ENCODE peak calls at places on chromosomes 12 and 14, in six cellular contexts. Z is tibial artery, D is PC-9, G is sigmoid colon, M is WERI-Rb-1, W is foreskin fibroblast. C is an unnamed sample.

GRCh38 chr14:94964181-94964580 is 193.1 kb downstream of the DICER1 start:
- DNase-seq in Z (no peak), D (no peak), G (no peak), M (no peak), W (no peak), C (no peak)

GRCh38 chr14:55845963-55846851 is 266.2 kb downstream of the KTN1 start:
- DNase-seq in Z (no peak), D (no peak), G (no peak), M (no peak), W (no peak), C (no peak)

GRCh38 chr14:61498811-61499210 is 177.4 kb downstream of the PRKCH start:
- DNase-seq in Z (no peak), D (no peak), G (no peak), M (peak), W (peak), C (no peak)

GRCh38 chr12:109772622-109773321 is 59.1 kb downstream of the FAM222A start:
- DNase-seq in Z (peak), D (peak), G (peak), M (peak), W (no peak), C (no peak)

GRCh38 chr12:12010277-12011031 is 60.3 kb upstream of the BCL2L14 start:
- DNase-seq in Z (peak), D (no peak), G (peak), M (no peak), W (peak), C (no peak)

GRCh38 chr12:2768224-2768961 is 26.4 kb upstream of the FKBP4 start:
- DNase-seq in Z (no peak), D (no peak), G (no peak), M (no peak), W (no peak), C (no peak)

GRCh38 chr14:102859911-102860310 is 62.6 kb upstream of the AMN start:
- DNase-seq in Z (no peak), D (no peak), G (no peak), M (no peak), W (no peak), C (no peak)

GRCh38 chr14:21647380-21647779 is 6.3 kb upstream of the OR4E2 start:
- DNase-seq in Z (no peak), D (no peak), G (no peak), M (no peak), W (no peak), C (peak)

GRCh38 chr14:66600416-66600815 is 92.5 kb downstream of the GPHN start:
- DNase-seq in Z (no peak), D (no peak), G (no peak), M (no peak), W (peak), C (no peak)

GRCh38 chr14:33563492-33563891 is 387.4 kb downstream of the EGLN3 start:
- DNase-seq in Z (no peak), D (no peak), G (no peak), M (no peak), W (no peak), C (no peak)

GRCh38 chr14:94826774-94827173 is 56.9 kb upstream of the GSC start:
- DNase-seq in Z (no peak), D (no peak), G (no peak), M (no peak), W (no peak), C (no peak)

GRCh38 chr12:105278043-105278697 is 42.2 kb upstream of the APPL2 start:
- DNase-seq in Z (no peak), D (no peak), G (no peak), M (no peak), W (peak), C (no peak)

GRCh38 chr12:46661161-46661845 is 164.5 kb downstream of the SLC38A4 start:
- DNase-seq in Z (no peak), D (peak), G (no peak), M (peak), W (peak), C (peak)

GRCh38 chr14:29529418-29529817 is 398.2 kb downstream of the PRKD1 start:
- DNase-seq in Z (no peak), D (no peak), G (no peak), M (no peak), W (no peak), C (no peak)

GRCh38 chr14:91545946-91546716 is 36.0 kb upstream of the PPP4R3A start:
- DNase-seq in Z (no peak), D (no peak), G (no peak), M (peak), W (no peak), C (peak)

GRCh38 chr12:122965356-122965755 is 907 bp downstream of the ABCB9 start:
- DNase-seq in Z (peak), D (no peak), G (no peak), M (no peak), W (no peak), C (no peak)

GRCh38 chr14:32077081-32078029 is at the start of gene ARHGAP5:
- DNase-seq in Z (peak), D (peak), G (peak), M (no peak), W (no peak), C (no peak)

GRCh38 chr14:61696753-61697318 is 1.5 kb downstream of the HIF1A start:
- DNase-seq in Z (no peak), D (no peak), G (no peak), M (no peak), W (no peak), C (peak)

GRCh38 chr14:77126461-77126990 is 15.1 kb downstream of the ZDHHC22 start:
- DNase-seq in Z (no peak), D (no peak), G (no peak), M (no peak), W (no peak), C (no peak)
- TF ChIP-seq CTCF in Z (no peak), D (no peak), G (no peak), M (no peak), W (no peak), C (no peak)

GRCh38 chr14:23406244-23406643 is 1.8 kb downstream of the MYH6 start:
- DNase-seq in Z (no peak), D (no peak), G (no peak), M (no peak), W (no peak), C (no peak)
- H3K4me3 ChIP-seq in Z (no peak), D (no peak), G (no peak), M (no peak), W (no peak), C (no peak)

GRCh38 chr14:97866186-97866585 is 1069.0 kb downstream of the VRK1 start:
- DNase-seq in Z (no peak), D (no peak), G (no peak), M (no peak), W (no peak), C (no peak)
- TF ChIP-seq CTCF in Z (no peak), D (no peak), G (no peak), M (no peak), W (no peak), C (no peak)

GRCh38 chr14:99575043-99576023 is 28.7 kb downstream of the CCDC85C start:
- DNase-seq in Z (no peak), D (peak), G (no peak), M (peak), W (no peak), C (no peak)
- H3K4me3 ChIP-seq in Z (no peak), D (no peak), G (no peak), M (no peak), W (no peak), C (no peak)

DNA sequence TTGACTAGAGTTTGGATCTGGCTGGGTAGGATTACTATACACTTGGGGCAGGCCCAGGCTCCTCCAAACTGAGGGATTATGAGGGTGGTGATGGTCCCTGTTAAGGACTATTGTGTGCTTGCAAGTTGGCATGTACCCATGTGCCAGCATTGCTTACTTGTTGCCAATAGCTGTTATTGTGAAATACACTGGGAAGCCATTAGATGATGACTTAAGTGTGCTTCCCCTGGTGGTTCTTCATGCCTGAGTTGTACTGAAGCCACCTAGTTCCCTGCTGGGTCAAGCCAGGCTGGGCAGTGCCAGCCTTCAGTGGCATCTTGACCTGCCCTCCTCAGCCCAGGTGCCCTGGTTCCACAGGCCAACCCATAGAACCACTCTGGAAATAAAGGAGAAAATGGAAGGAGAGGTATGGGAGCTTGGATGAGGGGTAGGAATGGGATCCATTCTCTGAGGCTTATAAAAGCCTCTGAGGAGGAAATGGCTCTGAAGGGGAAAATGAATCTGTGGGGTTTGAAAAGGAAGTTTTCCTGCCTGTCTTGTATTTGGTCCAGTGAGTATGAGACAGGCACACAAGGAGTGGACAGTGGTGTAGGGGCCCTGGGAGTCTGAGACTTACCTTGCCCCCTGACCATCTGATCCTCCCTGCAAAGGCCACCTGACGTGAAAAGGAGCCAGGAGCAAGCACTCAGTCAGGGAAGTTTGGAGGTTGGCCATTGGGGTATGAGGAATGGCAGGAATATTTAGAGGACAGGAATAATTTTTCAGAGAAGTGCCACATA is 724 bp downstream of the LTB4R start:
- DNase-seq in Z (no peak), D (no peak), G (no peak), M (no peak), W (no peak), C (no peak)
- TF ChIP-seq CTCF in Z (no peak), D (no peak), G (no peak), M (no peak), W (no peak), C (no peak)

GRCh38 chr12:124920353-124920935 is 6.0 kb upstream of the UBC start:
- DNase-seq in Z (peak), D (no peak), G (no peak), M (no peak), W (no peak), C (no peak)
- H3K4me3 ChIP-seq in Z (no peak), D (peak), G (no peak), M (peak), W (no peak), C (no peak)

GRCh38 chr12:1531160-1531653 is 63.2 kb downstream of the FBXL14 start:
- DNase-seq in Z (peak), D (peak), G (no peak), M (no peak), W (no peak), C (no peak)
- TF ChIP-seq CTCF in Z (no peak), D (no peak), G (no peak), M (no peak), W (no peak), C (no peak)

GRCh38 chr14:81589381-81590065 is 55.9 kb upstream of the SEL1L start:
- DNase-seq in Z (no peak), D (no peak), G (no peak), M (no peak), W (no peak), C (no peak)

GRCh38 chr14:81591266-81591665 is 57.6 kb upstream of the SEL1L start:
- DNase-seq in Z (no peak), D (no peak), G (no peak), M (no peak), W (no peak), C (no peak)

GRCh38 chr14:81594012-81594411 is 60.4 kb upstream of the SEL1L start:
- DNase-seq in Z (peak), D (no peak), G (peak), M (peak), W (no peak), C (no peak)
- H3K4me3 ChIP-seq in Z (no peak), D (no peak), G (no peak), M (no peak), W (no peak), C (no peak)

GRCh38 chr14:76323331-76324050 is 52.4 kb upstream of the ESRRB start:
- DNase-seq in Z (no peak), D (no peak), G (peak), M (no peak), W (no peak), C (no peak)
- TF ChIP-seq CTCF in Z (no peak), D (no peak), G (no peak), M (no peak), W (no peak), C (no peak)

GRCh38 chr12:56080556-56081138 is 682 bp downstream of the ERBB3 start:
- DNase-seq in Z (no peak), D (peak), G (no peak), M (no peak), W (no peak), C (no peak)
- H3K4me3 ChIP-seq in Z (peak), D (peak), G (peak), M (no peak), W (peak), C (peak)

C was measured in LNCaP clone FGC.